ENCODE peak calls at places on chromosomes 16 and 17, in nine cellular contexts. A, E, P, B, O, C, F, S and Y are unnamed samples.

GRCh38 chr17:27345141-27345904 is 51.4 kb downstream of the WSB1 start:
- DNase-seq in E (peak; percentile 74), S (no peak), P (no peak), B (no peak), O (no peak), F (no peak), A (no peak), C (peak; percentile 59), Y (peak; percentile 70)

GRCh38 chr17:50288306-50288705 is 14.0 kb downstream of the TMEM92 start:
- DNase-seq in P (no peak), C (no peak), F (no peak), E (no peak), O (no peak), A (no peak), S (no peak), B (no peak), Y (no peak)

GRCh38 chr17:40818733-40819527 is 3.5 kb downstream of the KRT10 start:
- DNase-seq in O (peak; percentile 88), P (no peak), C (peak; percentile 81), E (peak; percentile 62), S (peak; percentile 71), A (peak; percentile 77), F (peak; percentile 94), B (peak; percentile 84), Y (peak; percentile 78)

GRCh38 chr16:81004646-81005353 is 1.9 kb downstream of the CMC2 start:
- DNase-seq in A (peak; percentile 72), E (peak; percentile 56), C (no peak), B (no peak), P (no peak), O (peak; percentile 50), S (no peak), F (no peak), Y (no peak)

GRCh38 chr17:63290784-63291183 is 155.3 kb downstream of the CYB561 start:
- DNase-seq in E (no peak), C (no peak), S (no peak), P (no peak), O (no peak), F (no peak), B (no peak), A (peak; percentile 28), Y (no peak)

GRCh38 chr17:36661047-36661666 is 59.8 kb downstream of the MRM1 start:
- DNase-seq in A (no peak), B (no peak), S (no peak), C (no peak), P (no peak), E (no peak), F (no peak), O (no peak), Y (no peak)

GRCh38 chr17:50922107-50922506 is 56.0 kb upstream of the TOB1 start:
- DNase-seq in F (no peak), S (no peak), O (no peak), A (no peak), B (no peak), C (no peak), P (no peak), E (peak; percentile 51), Y (no peak)

GRCh38 chr17:17365476-17366110 is 62.4 kb downstream of the NT5M start:
- DNase-seq in A (no peak), F (peak; percentile 54), P (no peak), C (no peak), S (no peak), E (no peak), B (no peak), O (no peak), Y (no peak)

GRCh38 chr16:78407191-78407590 is 307.7 kb downstream of the WWOX start:
- DNase-seq in S (no peak), A (no peak), C (no peak), B (no peak), P (no peak), F (no peak), O (no peak), E (no peak), Y (no peak)

GRCh38 chr17:72104863-72105234 is 16.0 kb upstream of the SOX9 start:
- DNase-seq in B (no peak), S (no peak), O (no peak), P (no peak), F (no peak), C (no peak), A (no peak), E (no peak), Y (no peak)

GRCh38 chr17:50865060-50865867 is 890 bp downstream of the TOB1 start:
- DNase-seq in B (peak; percentile 53), E (peak; percentile 60), P (no peak), C (peak; percentile 53), S (peak; percentile 83), F (peak; percentile 92), O (peak; percentile 69), A (peak; percentile 63), Y (peak; percentile 78)

GRCh38 chr16:64892843-64893242 is 229.0 kb downstream of the CDH11 start:
- DNase-seq in E (no peak), F (no peak), C (no peak), A (peak; percentile 9), S (no peak), P (no peak), O (no peak), B (no peak), Y (no peak)

GRCh38 chr17:42387221-42387657 is 1.0 kb downstream of the STAT3 start:
- DNase-seq in A (peak; percentile 64), E (peak; percentile 71), C (no peak), P (no peak), O (no peak), F (no peak), B (no peak), S (no peak), Y (peak; percentile 19)

GRCh38 chr17:43183921-43184320 is 12.9 kb downstream of the NBR1 start:
- DNase-seq in F (no peak), B (no peak), P (no peak), C (no peak), A (no peak), O (no peak), S (no peak), E (no peak), Y (no peak)

GRCh38 chr17:28030386-28030785 is 12.1 kb upstream of the NLK start:
- DNase-seq in P (no peak), A (no peak), E (no peak), S (no peak), O (no peak), F (no peak), B (no peak), C (peak; percentile 72), Y (peak; percentile 75)

GRCh38 chr16:31436221-31437045 is 6.2 kb downstream of the ZNF843 start:
- DNase-seq in S (peak; percentile 12), E (no peak), O (no peak), P (no peak), C (no peak), A (no peak), F (no peak), B (no peak), Y (no peak)

GRCh38 chr16:56363781-56364565 is 61.4 kb downstream of the AMFR start:
- DNase-seq in E (no peak), S (peak; percentile 11), P (no peak), B (no peak), C (no peak), A (no peak), O (no peak), F (no peak), Y (no peak)

GRCh38 chr17:17350491-17351355 is 47.5 kb downstream of the NT5M start:
- DNase-seq in A (no peak), C (no peak), S (no peak), E (no peak), O (no peak), B (no peak), F (peak; percentile 58), P (no peak), Y (no peak)

GRCh38 chr16:74868501-74868900 is 93.9 kb upstream of the FA2H start:
- DNase-seq in F (no peak), A (peak; percentile 75), P (no peak), B (no peak), E (no peak), O (no peak), S (no peak), C (no peak), Y (no peak)
- H3K27ac ChIP-seq in F (peak overlapping the region; percentile 53), A (peak overlapping the region; percentile 89), P (peak overlapping the region; percentile 8), B (no peak overlapping the region), E (no peak overlapping the region), O (no peak overlapping the region), S (peak overlapping the region; percentile 51), C (no peak overlapping the region), Y (no peak overlapping the region)

GRCh38 chr16:88651276-88651988 is 579 bp upstream of the CYBA start:
- DNase-seq in P (peak; percentile 68), F (peak; percentile 98), O (peak; percentile 48), E (no peak), C (peak; percentile 65), B (peak; percentile 81), A (no peak), S (peak; percentile 45), Y (peak; percentile 60)
- TF ChIP-seq POLR2A in P (peak; percentile 37), F (no peak), O (no peak), E (no peak), C (no peak), B (peak; percentile 7), A (no peak), S (no peak), Y (no peak)

GRCh38 chr16:54654429-54654828 is 276.2 kb upstream of the IRX5 start:
- DNase-seq in O (no peak), S (no peak), A (no peak), B (no peak), P (no peak), F (no peak), C (no peak), E (no peak), Y (no peak)

GRCh38 chr16:54649846-54650245 is 280.8 kb upstream of the IRX5 start:
- DNase-seq in C (no peak), B (no peak), S (no peak), O (no peak), P (no peak), F (no peak), E (no peak), A (no peak), Y (no peak)

GRCh38 chr16:54651440-54651839 is 279.2 kb upstream of the IRX5 start:
- DNase-seq in F (no peak), P (no peak), O (no peak), A (no peak), E (no peak), S (no peak), C (no peak), B (no peak), Y (no peak)

GRCh38 chr16:54655171-54655590 is 275.5 kb upstream of the IRX5 start:
- DNase-seq in C (peak; percentile 27), S (no peak), A (peak; percentile 65), P (no peak), O (no peak), B (no peak), F (no peak), E (peak; percentile 21), Y (peak; percentile 36)

GRCh38 chr16:54651851-54652770 is 278.6 kb upstream of the IRX5 start:
- DNase-seq in F (no peak), O (no peak), A (no peak), C (no peak), S (no peak), B (no peak), P (no peak), E (no peak), Y (no peak)
- H3K4me1 ChIP-seq in F (peaks cover 9% of the 10 kb centered on the region), O (no peaks in the 10 kb centered on the region), A (no peaks in the 10 kb centered on the region), C (no peaks in the 10 kb centered on the region), S (peaks cover 15% of the 10 kb centered on the region), B (no peaks in the 10 kb centered on the region), P (peaks cover 9% of the 10 kb centered on the region), E (peaks cover 2% of the 10 kb centered on the region), Y (peaks cover 7% of the 10 kb centered on the region)

DNA sequence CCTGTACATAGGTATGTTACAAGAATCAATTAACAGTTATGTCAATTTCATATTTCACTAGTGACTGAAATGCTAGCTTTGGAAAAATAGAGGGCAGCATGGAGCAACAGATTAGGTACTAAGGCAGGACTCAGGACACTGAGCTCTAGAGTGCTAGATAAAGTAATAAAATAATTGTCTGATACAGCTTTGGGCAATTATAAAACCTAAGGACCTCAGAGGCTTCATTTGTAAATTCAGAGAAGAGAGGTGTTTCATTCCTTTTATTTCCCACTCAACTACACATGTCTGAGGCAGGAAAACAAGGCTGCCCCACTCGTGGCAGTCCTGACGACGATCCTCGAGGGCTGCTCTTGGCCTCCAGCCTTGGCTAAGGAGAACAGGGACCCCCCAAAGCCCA is 81.5 kb downstream of the CA4 start:
- DNase-seq in F (no peak), O (peak; percentile 44), S (no peak), A (peak; percentile 45), C (no peak), E (no peak), P (no peak), B (no peak), Y (no peak)
- H3K27ac ChIP-seq in F (no peak overlapping the region), O (no peak overlapping the region), S (no peak overlapping the region), A (no peak overlapping the region), C (no peak overlapping the region), E (no peak overlapping the region), P (no peak overlapping the region), B (no peak overlapping the region), Y (no peak overlapping the region)